ENCODE peak calls at places on chromosomes 7 and 10, in five cellular contexts. N, C, E, V and H are unnamed samples.

GRCh38 chr7:155763721-155764431 is 48.4 kb downstream of the SHH start:
- DNase-seq in N (no peak), E (no peak), V (no peak), C (no peak), H (no peak)

GRCh38 chr10:31320179-31320597 is 1.2 kb downstream of the ZEB1 start:
- DNase-seq in E (peak; percentile 64), C (peak; percentile 18), N (no peak), V (no peak), H (no peak)

GRCh38 chr10:95319239-95319638 is 28.4 kb upstream of the PDLIM1 start:
- DNase-seq in E (no peak), V (no peak), N (no peak), C (no peak), H (no peak)

GRCh38 chr7:116610210-116610609 is 61.8 kb upstream of the MET start:
- DNase-seq in N (no peak), V (no peak), C (no peak), E (no peak), H (no peak)

GRCh38 chr10:88687853-88688467 is 18.1 kb upstream of the LIPK start:
- DNase-seq in N (peak; percentile 3), V (peak; percentile 32), E (no peak), C (peak; percentile 3), H (no peak)

GRCh38 chr10:72291019-72291532 is 17.4 kb downstream of the DDIT4 start:
- DNase-seq in E (no peak), N (no peak), C (peak; percentile 87), V (no peak), H (no peak)

GRCh38 chr10:44253769-44254462 is 131.0 kb downstream of the CXCL12 start:
- DNase-seq in C (no peak), N (peak; percentile 49), V (no peak), E (no peak), H (no peak)

GRCh38 chr10:75431180-75432111 is at the start of gene LRMDA:
- DNase-seq in E (peak; percentile 61), C (no peak), N (peak; percentile 83), V (no peak), H (no peak)

GRCh38 chr10:86757110-86757790 is 831 bp downstream of the BMPR1A start:
- DNase-seq in E (no peak), C (no peak), N (peak; percentile 62), V (peak; percentile 29), H (no peak)

GRCh38 chr7:14507617-14508016 is 394.9 kb downstream of the DGKB start:
- DNase-seq in V (no peak), C (no peak), E (no peak), N (no peak), H (no peak)

GRCh38 chr7:77242535-77242934 is 42.9 kb upstream of the FGL2 start:
- DNase-seq in E (no peak), N (no peak), V (no peak), C (no peak), H (no peak)

GRCh38 chr10:107918171-107918570 is 753.7 kb upstream of the SORCS1 start:
- DNase-seq in N (no peak), C (no peak), E (no peak), V (no peak), H (no peak)

GRCh38 chr7:68537228-68538071 is 1060.8 kb upstream of the AUTS2 start:
- DNase-seq in E (no peak), V (no peak), N (no peak), C (no peak), H (no peak)

GRCh38 chr7:131489196-131489595 is 67.2 kb downstream of the PODXL start:
- DNase-seq in V (no peak), N (no peak), E (no peak), C (no peak), H (no peak)

GRCh38 chr10:3398825-3399646 is 226.5 kb upstream of the PITRM1 start:
- DNase-seq in E (no peak), N (peak; percentile 84), C (no peak), V (no peak), H (no peak)

GRCh38 chr10:69043931-69044531 is 43.9 kb upstream of the SRGN start:
- DNase-seq in N (no peak), E (no peak), C (no peak), V (no peak), H (no peak)

GRCh38 chr7:121503730-121504129 is 107.6 kb upstream of the FAM3C start:
- DNase-seq in E (no peak), C (no peak), N (no peak), V (no peak), H (no peak)

GRCh38 chr7:121503039-121503438 is 106.9 kb upstream of the FAM3C start:
- DNase-seq in N (no peak), C (no peak), E (no peak), V (no peak), H (no peak)

GRCh38 chr7:121505021-121505420 is 108.9 kb upstream of the FAM3C start:
- DNase-seq in V (no peak), E (no peak), C (peak; percentile 34), N (no peak), H (no peak)

GRCh38 chr7:121505540-121506182 is 109.6 kb upstream of the FAM3C start:
- DNase-seq in C (no peak), E (no peak), V (no peak), N (no peak), H (no peak)

GRCh38 chr7:121504478-121504877 is 108.4 kb upstream of the FAM3C start:
- DNase-seq in E (no peak), N (no peak), C (no peak), V (no peak), H (no peak)
- H3K9me3 ChIP-seq in E (no peaks in the 10 kb centered on the region), N (peaks cover 33% of the 10 kb centered on the region), C (peaks cover 3% of the 10 kb centered on the region), V (peaks cover 8% of the 10 kb centered on the region), H (peaks cover 25% of the 10 kb centered on the region)

GRCh38 chr10:132576671-132577349 is 39.2 kb downstream of the INPP5A start:
- DNase-seq in V (no peak), E (no peak), N (no peak), C (no peak), H (no peak)

GRCh38 chr10:132572545-132572937 is 35.0 kb downstream of the INPP5A start:
- DNase-seq in V (no peak), E (no peak), N (no peak), C (no peak), H (peak; percentile 56)

GRCh38 chr10:132574288-132574687 is 36.7 kb downstream of the INPP5A start:
- DNase-seq in E (no peak), N (no peak), C (no peak), V (no peak), H (no peak)

GRCh38 chr10:132575320-132576201 is 38.0 kb downstream of the INPP5A start:
- DNase-seq in E (no peak), N (no peak), C (no peak), V (no peak), H (peak; percentile 32)

GRCh38 chr10:132574783-132575319 is 37.3 kb downstream of the INPP5A start:
- DNase-seq in C (no peak), E (no peak), V (no peak), N (no peak), H (no peak)
- H3K4me1 ChIP-seq in C (peaks cover 21% of the 10 kb centered on the region), E (peaks cover 7% of the 10 kb centered on the region), V (peaks cover 18% of the 10 kb centered on the region), N (peaks cover 40% of the 10 kb centered on the region), H (peaks cover 81% of the 10 kb centered on the region)

GRCh38 chr10:48475943-48476278 is 129.0 kb downstream of the ARHGAP22 start:
- DNase-seq in N (no peak), E (no peak), V (no peak), C (no peak), H (no peak)

GRCh38 chr10:48472670-48473069 is 132.2 kb downstream of the ARHGAP22 start:
- DNase-seq in N (no peak), C (no peak), V (no peak), E (no peak), H (no peak)

GRCh38 chr10:48470893-48471805 is 133.7 kb downstream of the ARHGAP22 start:
- DNase-seq in V (no peak), C (peak; percentile 74), E (peak; percentile 42), N (no peak), H (no peak)

GRCh38 chr10:48474764-48475365 is 130.0 kb downstream of the ARHGAP22 start:
- DNase-seq in E (peak; percentile 19), V (no peak), C (no peak), N (no peak), H (no peak)

DNA sequence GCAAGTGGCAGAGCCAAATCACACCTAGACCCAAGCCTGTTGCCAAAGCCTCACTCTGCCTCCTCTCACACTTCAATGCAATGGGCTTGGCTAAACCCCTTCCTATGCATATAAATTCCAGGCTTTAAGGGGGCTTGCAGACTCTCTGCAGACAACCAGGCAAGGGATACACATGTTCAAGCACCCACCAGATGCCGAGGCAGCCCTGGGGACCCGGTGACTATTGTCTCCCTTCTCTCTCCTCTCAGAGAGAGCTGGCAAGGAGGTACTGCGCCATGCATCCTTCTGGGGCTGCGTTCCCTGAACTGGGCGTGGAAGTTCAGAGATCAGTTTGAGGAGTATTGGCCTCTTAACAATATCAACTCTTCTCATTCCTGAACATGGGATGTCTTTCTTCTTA is 131.2 kb downstream of the ARHGAP22 start:
- DNase-seq in N (no peak), E (peak; percentile 33), V (no peak), C (no peak), H (no peak)
- TF ChIP-seq SIN3A in N (no peak), E (no peak), V (no peak), C (no peak), H (no peak)

DNA sequence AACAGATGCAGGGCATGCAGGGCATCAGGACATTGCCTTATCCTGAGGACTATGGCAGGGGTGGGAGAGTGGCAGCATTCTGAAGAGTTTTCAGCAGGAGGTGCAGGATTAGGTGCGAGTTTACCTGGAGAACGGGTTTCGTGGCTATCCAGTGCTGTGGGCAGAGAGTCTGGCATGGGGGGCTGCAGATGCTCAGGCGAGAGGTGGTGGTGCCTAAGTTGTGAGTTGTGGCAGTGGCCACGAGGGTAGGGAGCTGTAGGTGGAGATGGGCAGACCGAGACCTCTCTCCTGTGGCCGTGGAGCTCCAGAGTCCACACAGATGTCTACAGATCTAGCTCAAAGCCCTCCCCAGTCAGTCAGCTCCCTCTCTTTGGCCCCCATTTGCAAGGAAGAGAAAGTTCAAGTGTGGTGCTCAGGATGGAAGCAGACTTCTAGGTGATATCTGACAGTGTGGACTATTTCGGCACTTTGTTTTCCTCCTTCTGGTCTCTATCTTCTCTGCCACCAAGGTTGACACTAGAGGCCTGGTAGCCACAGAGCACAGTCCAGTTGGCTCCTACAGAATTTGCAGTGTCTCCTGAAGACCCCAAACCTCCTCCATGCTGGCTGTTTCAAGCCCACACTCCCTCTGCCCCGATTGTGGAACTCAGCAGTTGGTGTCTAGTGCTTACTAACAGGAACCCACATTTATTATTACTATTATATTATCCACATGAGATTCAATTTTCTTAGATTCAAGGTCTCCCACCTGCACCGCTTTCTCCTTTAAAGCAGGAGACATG is 955.7 kb upstream of the ZNF722 start:
- DNase-seq in N (no peak), V (no peak), C (no peak), E (no peak), H (no peak)
- H3K9me3 ChIP-seq in N (peaks cover 99% of the 10 kb centered on the region), V (no peaks in the 10 kb centered on the region), C (no peaks in the 10 kb centered on the region), E (peaks cover 80% of the 10 kb centered on the region), H (no peaks in the 10 kb centered on the region)